ENCODE peak calls at places on chromosome 9, in five cellular contexts. J is AG04449; C is AG08396; B is gastrocnemius medialis; G is central memory CD4-positive, alpha-beta T cell. T is an unnamed sample.

GRCh38 chr9:134538856-134539562 is 102.6 kb upstream of the COL5A1 start:
- DNase-seq in J (no peak), G (no peak), B (no peak), C (no peak), T (peak)

GRCh38 chr9:35075358-35075757 is 2.9 kb upstream of the VCP start:
- DNase-seq in B (no peak), G (no peak), C (no peak), J (no peak), T (no peak)

GRCh38 chr9:5553211-5553610 is 42.9 kb downstream of the PDCD1LG2 start:
- DNase-seq in B (no peak), G (no peak), J (peak), C (no peak), T (no peak)

GRCh38 chr9:27451207-27451792 is 72.8 kb upstream of the IFNK start:
- DNase-seq in G (no peak), J (no peak), B (no peak), C (no peak), T (peak)

GRCh38 chr9:19456996-19457693 is 48.3 kb downstream of the ACER2 start:
- DNase-seq in J (no peak), G (peak), B (peak), C (peak), T (peak)

GRCh38 chr9:98287383-98287782 is 31.9 kb upstream of the TBC1D2 start:
- DNase-seq in G (no peak), B (no peak), C (peak), J (no peak), T (no peak)

GRCh38 chr9:12882430-12882829 is 107.6 kb downstream of the LURAP1L start:
- DNase-seq in G (no peak), B (peak), C (no peak), J (peak), T (no peak)

GRCh38 chr9:84136119-84136868 is 155.7 kb downstream of the RMI1 start:
- DNase-seq in G (no peak), J (no peak), B (no peak), C (no peak), T (peak)

GRCh38 chr9:11016081-11016480 is 403.3 kb upstream of the PTPRD start:
- DNase-seq in C (no peak), B (no peak), G (no peak), J (no peak), T (peak)

GRCh38 chr9:110531776-110532175 is 47.8 kb downstream of the SVEP1 start:
- DNase-seq in B (no peak), C (no peak), J (no peak), G (no peak), T (no peak)

GRCh38 chr9:119902611-119903010 is 533.4 kb upstream of the BRINP1 start:
- DNase-seq in G (no peak), C (no peak), J (no peak), B (no peak), T (no peak)

GRCh38 chr9:134502261-134503211 is 139.1 kb upstream of the COL5A1 start:
- DNase-seq in B (peak), J (peak), G (no peak), C (peak), T (peak)

GRCh38 chr9:114450833-114451706 is 54.2 kb downstream of the WHRN start:
- DNase-seq in B (no peak), J (no peak), G (peak), C (no peak), T (no peak)

GRCh38 chr9:131773911-131774379 is 34.1 kb upstream of the RAPGEF1 start:
- DNase-seq in B (no peak), G (no peak), C (peak), J (no peak), T (peak)

GRCh38 chr9:128716581-128717254 is 7.2 kb downstream of the ZDHHC12 start:
- DNase-seq in C (no peak), B (no peak), G (no peak), J (no peak), T (no peak)

GRCh38 chr9:95048225-95049087 is 269.1 kb downstream of the FANCC start:
- DNase-seq in C (peak), J (no peak), B (peak), G (peak), T (peak)

GRCh38 chr9:76703270-76703669 is 61.0 kb upstream of the PCA3 start:
- DNase-seq in J (no peak), G (no peak), C (no peak), B (no peak), T (no peak)

GRCh38 chr9:88816141-88816540 is 175.1 kb upstream of the S1PR3 start:
- DNase-seq in C (no peak), G (no peak), B (no peak), J (no peak), T (no peak)

T was measured in trophoblast cell.